ENCODE peak calls at places on chromosomes 4 and X, in eight cellular contexts. B, X, E, W, R, D, H and O are unnamed samples.

GRCh38 chr4:137310593-137311490 is 221.5 kb downstream of the PCDH18 start:
- DNase-seq in B (no peak), X (no peak), E (no peak), W (no peak), R (peak; percentile 91), D (peak; percentile 6), H (no peak), O (no peak)

GRCh38 chrX:115472131-115472530 is 88.8 kb upstream of the PLS3 start:
- DNase-seq in B (no peak), X (no peak), E (no peak), W (no peak), R (no peak), D (no peak), H (no peak), O (no peak)

GRCh38 chrX:87621697-87622096 is 104.1 kb downstream of the KLHL4 start:
- DNase-seq in B (no peak), X (no peak), E (no peak), W (no peak), R (no peak), D (peak; percentile 6), H (peak; percentile 29), O (no peak)

GRCh38 chr4:174284181-174284886 is 623 bp downstream of the CEP44 start:
- DNase-seq in B (no peak), X (no peak), E (no peak), W (no peak), R (peak; percentile 71), D (peak; percentile 49), H (no peak), O (no peak)

GRCh38 chrX:136694491-136695087 is 46.6 kb downstream of the CD40LG start:
- DNase-seq in B (no peak), X (peak; percentile 40), E (no peak), W (peak; percentile 50), R (peak; percentile 58), D (peak; percentile 51), H (no peak), O (no peak)

GRCh38 chr4:18111100-18111499 is 89.5 kb upstream of the LCORL start:
- DNase-seq in B (no peak), X (no peak), E (no peak), W (peak; percentile 52), R (no peak), D (peak; percentile 6), H (no peak), O (no peak)

GRCh38 chr4:2803624-2804448 is 11.0 kb downstream of the SH3BP2 start:
- DNase-seq in B (no peak), X (no peak), E (peak; percentile 24), W (no peak), R (no peak), D (no peak), H (peak; percentile 65), O (peak; percentile 59)

GRCh38 chr4:75338352-75338880 is 175.8 kb downstream of the RCHY1 start:
- DNase-seq in B (no peak), X (no peak), E (no peak), W (no peak), R (peak; percentile 30), D (no peak), H (no peak), O (no peak)

GRCh38 chr4:1488357-1488756 is 82.1 kb upstream of the NKX1-1 start:
- DNase-seq in B (no peak), X (no peak), E (no peak), W (no peak), R (no peak), D (no peak), H (no peak), O (no peak)

GRCh38 chr4:156950950-156951349 is 20.6 kb downstream of the PDGFC start:
- DNase-seq in B (no peak), X (no peak), E (no peak), W (no peak), R (no peak), D (no peak), H (no peak), O (no peak)

GRCh38 chr4:1746265-1746691 is 25.0 kb downstream of the TACC3 start:
- DNase-seq in B (peak; percentile 64), X (peak; percentile 97), E (peak; percentile 77), W (peak; percentile 99), R (peak; percentile 45), D (peak; percentile 88), H (peak; percentile 79), O (no peak)

GRCh38 chrX:50470103-50471031 is at the start of gene DGKK:
- DNase-seq in B (no peak), X (peak; percentile 90), E (no peak), W (peak; percentile 90), R (no peak), D (peak; percentile 31), H (peak; percentile 21), O (no peak)

GRCh38 chrX:37578045-37578444 is 6.6 kb downstream of the LANCL3 start:
- DNase-seq in B (no peak), X (no peak), E (no peak), W (no peak), R (no peak), D (no peak), H (peak; percentile 24), O (no peak)

GRCh38 chr4:156377036-156377700 is 423.5 kb upstream of the CTSO start:
- DNase-seq in B (no peak), X (no peak), E (no peak), W (no peak), R (peak; percentile 64), D (no peak), H (no peak), O (no peak)

GRCh38 chrX:3295731-3296130 is 50.7 kb downstream of the MXRA5 start:
- DNase-seq in B (no peak), X (peak; percentile 80), E (no peak), W (peak; percentile 87), R (no peak), D (no peak), H (peak; percentile 24), O (no peak)

GRCh38 chrX:44784241-44784640 is 59.6 kb upstream of the DUSP21 start:
- DNase-seq in B (no peak), X (no peak), E (no peak), W (no peak), R (no peak), D (no peak), H (no peak), O (no peak)

GRCh38 chr4:82892467-82892802 is 1.5 kb upstream of the SEC31A start:
- DNase-seq in B (no peak), X (no peak), E (no peak), W (no peak), R (no peak), D (no peak), H (no peak), O (no peak)

GRCh38 chr4:55186123-55186522 is 60.7 kb upstream of the KDR start:
- DNase-seq in B (no peak), X (no peak), E (no peak), W (no peak), R (no peak), D (no peak), H (no peak), O (no peak)
- TF ChIP-seq CTCF in B (no peak), X (peak; percentile 50), E (peak; percentile 13), W (peak; percentile 69), R (peak; percentile 12), D (peak; percentile 8), H (no peak), O (peak; percentile 13)

DNA sequence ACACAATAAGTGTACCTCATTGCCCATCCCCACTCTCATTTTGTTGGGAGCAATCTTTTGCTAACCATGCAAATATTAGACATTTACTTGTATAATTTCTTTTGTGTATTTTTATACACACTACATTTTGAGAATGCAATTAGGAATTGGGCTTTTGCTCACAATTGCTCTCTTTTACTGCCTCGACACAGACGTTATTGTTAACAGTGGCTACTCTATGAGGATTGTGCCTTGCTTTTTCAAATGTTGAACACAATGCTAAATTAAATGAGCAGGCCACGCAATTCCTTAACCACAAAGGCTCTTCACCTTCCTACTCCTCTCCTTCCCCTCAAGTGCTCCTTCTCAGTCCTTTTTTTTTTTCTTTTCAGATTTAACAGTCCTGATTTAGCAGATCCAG is 42.8 kb upstream of the HPF1 start:
- DNase-seq in B (no peak), X (no peak), E (no peak), W (no peak), R (no peak), D (no peak), H (no peak), O (no peak)
- H3K4me1 ChIP-seq in B (no peaks in the 10 kb centered on the region), X (no peaks in the 10 kb centered on the region), E (no peaks in the 10 kb centered on the region), W (no peaks in the 10 kb centered on the region), R (no peaks in the 10 kb centered on the region), D (no peaks in the 10 kb centered on the region), H (no peaks in the 10 kb centered on the region), O (peaks cover 3% of the 10 kb centered on the region)

GRCh38 chr4:8274772-8275241 is 5.3 kb downstream of the HTRA3 start:
- DNase-seq in B (peak; percentile 71), X (no peak), E (peak; percentile 89), W (peak; percentile 72), R (peak; percentile 93), D (peak; percentile 92), H (peak; percentile 48), O (no peak)
- TF ChIP-seq CTCF in B (no peak), X (no peak), E (peak; percentile 36), W (no peak), R (peak; percentile 76), D (peak; percentile 47), H (peak; percentile 23), O (peak; percentile 29)

GRCh38 chrX:84865113-84865512 is 138.6 kb upstream of the APOOL start:
- DNase-seq in B (no peak), X (no peak), E (no peak), W (no peak), R (no peak), D (no peak), H (no peak), O (no peak)
- H3K4me1 ChIP-seq in B (no peaks in the 10 kb centered on the region), X (no peaks in the 10 kb centered on the region), E (no peaks in the 10 kb centered on the region), W (no peaks in the 10 kb centered on the region), R (no peaks in the 10 kb centered on the region), D (no peaks in the 10 kb centered on the region), H (no peaks in the 10 kb centered on the region), O (no peaks in the 10 kb centered on the region)

GRCh38 chr4:138802499-138802898 is 213.1 kb upstream of the NOCT start:
- DNase-seq in B (no peak), X (no peak), E (no peak), W (no peak), R (peak; percentile 7), D (no peak), H (no peak), O (no peak)
- TF ChIP-seq CTCF in B (no peak), X (no peak), E (no peak), W (peak; percentile 28), R (no peak), D (no peak), H (no peak), O (no peak)